ENCODE peak calls at places on chromosome 22, in seven cellular contexts. Q, S, B, G, V, T and O are unnamed samples.
A peak's percentile ranks its signal among the peaks of the same experiment; 100 is the strongest.

GRCh38 chr22:40094449-40094848 is 83.3 kb upstream of the TNRC6B start:
- DNase-seq in S (peak; percentile 7), B (no peak), Q (no peak), T (no peak), V (no peak), G (no peak), O (no peak)

GRCh38 chr22:25563757-25564319 is 637 bp upstream of the GRK3 start:
- DNase-seq in B (no peak), G (no peak), T (peak; percentile 61), Q (no peak), S (peak; percentile 6), V (peak; percentile 73), O (no peak)

GRCh38 chr22:28333106-28333505 is 346.5 kb downstream of the TTC28 start:
- DNase-seq in Q (no peak), V (no peak), T (no peak), B (no peak), G (no peak), S (no peak), O (no peak)

GRCh38 chr22:17258015-17258827 is 39.0 kb upstream of the ADA2 start:
- DNase-seq in G (peak; percentile 61), T (no peak), B (peak; percentile 50), Q (no peak), V (no peak), S (no peak), O (peak; percentile 35)

GRCh38 chr22:26806445-26807170 is 149.2 kb downstream of the MIAT start:
- DNase-seq in T (no peak), G (no peak), B (no peak), V (no peak), Q (no peak), S (no peak), O (no peak)

GRCh38 chr22:22911327-22912134 is 23.9 kb downstream of the IGLL5 start:
- DNase-seq in B (no peak), S (no peak), V (peak; percentile 40), Q (no peak), T (no peak), G (no peak), O (no peak)

GRCh38 chr22:19691721-19692341 is 22.5 kb upstream of the SEPTIN5 start:
- DNase-seq in V (no peak), S (peak; percentile 61), T (no peak), G (no peak), Q (peak; percentile 80), B (peak; percentile 74), O (peak; percentile 58)

GRCh38 chr22:33746501-33746928 is 173.8 kb downstream of the LARGE1 start:
- DNase-seq in V (no peak), G (no peak), S (no peak), T (peak; percentile 35), B (no peak), Q (no peak), O (no peak)

GRCh38 chr22:50439314-50440250 is 35.3 kb downstream of the SBF1 start:
- DNase-seq in V (peak; percentile 69), S (no peak), B (no peak), T (no peak), Q (no peak), G (no peak), O (no peak)

GRCh38 chr22:49670610-49671330 is 156.9 kb downstream of the BRD1 start:
- DNase-seq in G (no peak), B (no peak), T (no peak), V (no peak), S (no peak), Q (peak; percentile 77), O (no peak)

GRCh38 chr22:22026157-22026831 is 43.7 kb upstream of the TOP3B start:
- DNase-seq in S (no peak), V (no peak), Q (no peak), G (no peak), T (no peak), B (no peak), O (no peak)

GRCh38 chr22:19105456-19105855 is 16.8 kb downstream of the DGCR2 start:
- DNase-seq in Q (peak; percentile 17), S (no peak), G (no peak), T (no peak), B (no peak), V (no peak), O (no peak)

GRCh38 chr22:17945156-17945850 is 79.1 kb downstream of the MICAL3 start:
- DNase-seq in Q (no peak), G (no peak), V (no peak), S (no peak), B (no peak), T (no peak), O (no peak)

GRCh38 chr22:33529424-33530113 is 390.7 kb downstream of the LARGE1 start:
- DNase-seq in B (peak; percentile 71), V (no peak), T (no peak), G (no peak), Q (no peak), S (peak; percentile 33), O (no peak)

GRCh38 chr22:17753401-17753989 is 20.8 kb downstream of the BID start:
- DNase-seq in S (peak; percentile 55), Q (no peak), T (no peak), V (no peak), G (no peak), B (peak; percentile 79), O (no peak)

GRCh38 chr22:40156001-40156516 is 21.7 kb upstream of the TNRC6B start:
- DNase-seq in S (peak; percentile 85), G (no peak), B (peak; percentile 68), T (peak; percentile 93), V (no peak), Q (no peak), O (peak; percentile 72)

GRCh38 chr22:35887296-35887875 is 141.2 kb downstream of the RBFOX2 start:
- DNase-seq in S (peak; percentile 74), T (no peak), B (peak; percentile 65), G (no peak), Q (no peak), V (no peak), O (no peak)

GRCh38 chr22:23404689-23405365 is 175.3 kb downstream of the IGLL1 start:
- DNase-seq in G (no peak), B (no peak), Q (peak; percentile 69), T (peak; percentile 35), S (peak; percentile 40), V (no peak), O (peak; percentile 91)

GRCh38 chr22:38086001-38086845 is 2.2 kb upstream of the SLC16A8 start:
- DNase-seq in G (no peak), T (no peak), B (no peak), S (no peak), V (peak; percentile 78), Q (peak; percentile 67), O (no peak)

GRCh38 chr22:37662039-37662438 is 3.5 kb downstream of the PDXP start:
- DNase-seq in T (no peak), B (no peak), V (no peak), Q (no peak), G (no peak), S (no peak), O (no peak)

GRCh38 chr22:35330258-35330861 is 30.7 kb downstream of the TOM1 start:
- DNase-seq in V (peak; percentile 92), G (peak; percentile 85), T (no peak), S (peak; percentile 86), B (peak; percentile 60), Q (peak; percentile 65), O (peak; percentile 95)

GRCh38 chr22:37456351-37456750 is 29.1 kb upstream of the ELFN2 start:
- DNase-seq in Q (no peak), T (no peak), S (no peak), G (no peak), B (no peak), V (peak; percentile 62), O (no peak)

GRCh38 chr22:37601540-37602442 is 6.8 kb upstream of the GGA1 start:
- DNase-seq in B (peak; percentile 67), V (no peak), S (peak; percentile 33), G (no peak), T (peak; percentile 91), Q (no peak), O (peak; percentile 89)

GRCh38 chr22:20026204-20026908 is 5.4 kb downstream of the TANGO2 start:
- DNase-seq in G (no peak), B (no peak), V (peak; percentile 9), S (no peak), Q (no peak), T (no peak), O (no peak)

GRCh38 chr22:20865869-20866445 is 7.2 kb downstream of the SNAP29 start:
- DNase-seq in Q (peak; percentile 60), S (no peak), T (no peak), V (no peak), G (no peak), B (no peak), O (no peak)

GRCh38 chr22:39182478-39183030 is 30.1 kb upstream of the CBX7 start:
- DNase-seq in V (no peak), B (peak; percentile 36), G (no peak), S (no peak), Q (peak; percentile 16), T (no peak), O (no peak)

GRCh38 chr22:11627436-11627797 is 3900.6 kb upstream of the OR11H1 start:
- DNase-seq in V (no peak), G (no peak), Q (no peak), B (no peak), T (no peak), S (no peak), O (no peak)
- H3K9me3 ChIP-seq in V (peaks cover 13% of the 10 kb centered on the region), G (peaks cover 14% of the 10 kb centered on the region), Q (no peaks in the 10 kb centered on the region), B (no peaks in the 10 kb centered on the region), T (peaks cover 81% of the 10 kb centered on the region), S (peaks cover 50% of the 10 kb centered on the region), O (peaks cover 23% of the 10 kb centered on the region)

GRCh38 chr22:44999231-44999630 is 10.6 kb downstream of the PHF21B start:
- DNase-seq in T (no peak), G (no peak), S (no peak), Q (no peak), B (no peak), V (peak; percentile 54), O (no peak)
- H3K36me3 ChIP-seq in T (no peaks in the 10 kb centered on the region), G (no peaks in the 10 kb centered on the region), S (no peaks in the 10 kb centered on the region), Q (no peaks in the 10 kb centered on the region), B (no peaks in the 10 kb centered on the region), V (no peaks in the 10 kb centered on the region), O (no peaks in the 10 kb centered on the region)

GRCh38 chr22:47276219-47276843 is 513.9 kb downstream of the TBC1D22A start:
- DNase-seq in G (no peak), T (no peak), B (no peak), Q (peak; percentile 27), V (no peak), S (no peak), O (no peak)

GRCh38 chr22:47277511-47277910 is 515.1 kb downstream of the TBC1D22A start:
- DNase-seq in S (no peak), V (no peak), T (no peak), Q (peak; percentile 67), B (no peak), G (no peak), O (no peak)

GRCh38 chr22:47275479-47276218 is 513.2 kb downstream of the TBC1D22A start:
- DNase-seq in B (peak; percentile 5), V (no peak), Q (peak; percentile 55), S (no peak), T (no peak), G (no peak), O (no peak)

GRCh38 chr22:47278655-47279054 is 516.2 kb downstream of the TBC1D22A start:
- DNase-seq in T (no peak), Q (peak; percentile 42), G (no peak), S (no peak), V (no peak), B (no peak), O (no peak)

GRCh38 chr22:47277001-47277400 is 514.6 kb downstream of the TBC1D22A start:
- DNase-seq in G (no peak), T (no peak), B (no peak), V (no peak), Q (peak; percentile 75), S (no peak), O (no peak)
- H3K9me3 ChIP-seq in G (no peaks in the 10 kb centered on the region), T (no peaks in the 10 kb centered on the region), B (no peaks in the 10 kb centered on the region), V (no peaks in the 10 kb centered on the region), Q (no peaks in the 10 kb centered on the region), S (peaks cover 3% of the 10 kb centered on the region), O (no peaks in the 10 kb centered on the region)

GRCh38 chr22:31440681-31441080 is 41.3 kb downstream of the DRG1 start:
- DNase-seq in B (no peak), T (no peak), Q (no peak), S (no peak), V (no peak), G (no peak), O (no peak)
- H3K36me3 ChIP-seq in B (peaks cover 26% of the 10 kb centered on the region), T (peaks cover 86% of the 10 kb centered on the region), Q (peaks cover 8% of the 10 kb centered on the region), S (peaks cover 66% of the 10 kb centered on the region), V (peaks cover 100% of the 10 kb centered on the region), G (peaks cover 100% of the 10 kb centered on the region), O (peaks cover 76% of the 10 kb centered on the region)